ENCODE peak calls at places on chromosome 11, in five cellular contexts. R is NT2/D1, O is GM12878, U is H1, Q is HepG2. T is an unnamed sample.

GRCh38 chr11:67022961-67023956 is at the start of gene SYT12:
- DNase-seq in R (no peak), O (no peak), U (peak; percentile 72), Q (no peak), T (peak; percentile 47)

GRCh38 chr11:110478410-110478809 is 48.7 kb downstream of the FDX1 start:
- DNase-seq in R (peak; percentile 51), Q (no peak), O (no peak), U (peak; percentile 88), T (peak; percentile 75)

GRCh38 chr11:93468286-93468685 is 74.9 kb downstream of the SMCO4 start:
- DNase-seq in R (no peak), U (no peak), O (no peak), Q (no peak), T (no peak)

GRCh38 chr11:132686827-132687370 is 845.4 kb downstream of the OPCML start:
- DNase-seq in R (no peak), Q (no peak), O (no peak), U (no peak), T (no peak)

GRCh38 chr11:57680552-57680874 is 12.6 kb downstream of the ZDHHC5 start:
- DNase-seq in O (no peak), Q (no peak), R (no peak), U (no peak), T (no peak)

GRCh38 chr11:127000991-127001390 is 421 bp upstream of the KIRREL3 start:
- DNase-seq in U (no peak), Q (no peak), O (no peak), R (no peak), T (no peak)

GRCh38 chr11:120185678-120186407 is 25.0 kb upstream of the OAF start:
- DNase-seq in Q (no peak), O (no peak), R (no peak), U (no peak), T (no peak)

GRCh38 chr11:58525037-58525614 is 17.2 kb upstream of the OR5B21 start:
- DNase-seq in O (peak; percentile 79), U (no peak), R (no peak), Q (no peak), T (no peak)

GRCh38 chr11:2996976-2997375 is 4.8 kb upstream of the NAP1L4 start:
- DNase-seq in Q (no peak), U (no peak), R (no peak), O (no peak), T (no peak)

GRCh38 chr11:7540830-7541555 is 27.2 kb downstream of the PPFIBP2 start:
- DNase-seq in R (no peak), Q (no peak), U (no peak), O (no peak), T (no peak)

GRCh38 chr11:45155058-45155551 is 8.7 kb downstream of the PRDM11 start:
- DNase-seq in R (no peak), O (no peak), U (no peak), Q (no peak), T (no peak)

GRCh38 chr11:12094872-12095800 is 15.3 kb upstream of the MICAL2 start:
- DNase-seq in O (no peak), Q (no peak), U (no peak), R (no peak), T (no peak)

GRCh38 chr11:86458294-86459001 is 83.8 kb downstream of the CCDC81 start:
- DNase-seq in O (no peak), Q (no peak), U (no peak), R (no peak), T (no peak)

GRCh38 chr11:86459002-86459385 is 84.3 kb downstream of the CCDC81 start:
- DNase-seq in R (no peak), O (no peak), Q (no peak), U (no peak), T (no peak)

GRCh38 chr11:86460461-86461404 is 86.0 kb downstream of the CCDC81 start:
- DNase-seq in R (no peak), O (no peak), U (no peak), Q (no peak), T (no peak)

GRCh38 chr11:86461892-86462291 is 87.2 kb downstream of the CCDC81 start:
- DNase-seq in O (no peak), U (no peak), R (no peak), Q (no peak), T (no peak)

DNA sequence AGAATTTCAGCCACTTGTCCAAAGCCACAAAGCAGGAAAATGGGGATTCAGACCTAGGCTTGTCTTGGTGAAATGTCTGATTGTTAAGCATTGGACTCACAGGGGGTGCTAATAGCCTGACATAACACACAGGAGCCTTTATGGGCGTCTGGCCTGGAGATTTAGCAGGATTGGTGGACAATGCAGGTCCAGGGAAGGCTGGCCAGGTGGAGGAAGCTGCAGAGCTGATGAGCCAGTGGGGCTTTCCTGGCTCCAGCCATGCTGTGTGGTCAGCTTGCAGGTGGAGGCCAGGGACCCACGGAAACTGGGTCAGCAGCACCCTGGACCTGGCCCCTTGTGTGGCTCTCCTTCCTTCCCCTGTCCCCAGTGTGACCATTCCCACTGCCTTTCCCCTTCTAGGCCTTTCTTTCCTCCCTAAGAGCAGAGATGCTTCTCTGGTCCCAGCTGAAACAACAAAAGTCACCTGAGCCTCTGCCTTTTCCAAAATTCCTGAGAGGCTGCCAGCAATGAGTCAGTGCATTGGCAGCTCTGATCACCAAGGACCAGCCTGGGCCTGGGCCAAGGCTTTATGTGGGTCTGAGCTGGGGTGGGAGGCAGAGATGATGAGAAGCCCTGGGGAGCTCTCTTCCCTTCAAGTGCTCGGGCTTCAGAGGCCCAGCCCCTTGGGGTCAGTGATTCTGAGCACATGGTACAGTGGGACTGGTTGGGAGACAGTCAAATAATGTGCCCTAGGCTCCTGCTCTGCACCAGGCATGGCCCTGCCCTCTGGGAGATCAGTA is 85.2 kb downstream of the CCDC81 start:
- DNase-seq in R (peak; percentile 40), U (no peak), Q (peak; percentile 49), O (no peak), T (no peak)
- TF ChIP-seq SUZ12 in R (no peak), U (no peak), Q (no peak), O (no peak), T (no peak)

GRCh38 chr11:112302226-112302868 is 41.7 kb upstream of the PLET1 start:
- DNase-seq in U (no peak), R (no peak), O (no peak), Q (no peak), T (peak; percentile 17)
- TF ChIP-seq SUZ12 in U (no peak), R (no peak), O (no peak), Q (no peak), T (no peak)

GRCh38 chr11:1356007-1356435 is 33.7 kb upstream of the BRSK2 start:
- DNase-seq in O (no peak), U (no peak), Q (no peak), R (no peak), T (no peak)
- TF ChIP-seq SUZ12 in O (no peak), U (no peak), Q (no peak), R (no peak), T (no peak)

DNA sequence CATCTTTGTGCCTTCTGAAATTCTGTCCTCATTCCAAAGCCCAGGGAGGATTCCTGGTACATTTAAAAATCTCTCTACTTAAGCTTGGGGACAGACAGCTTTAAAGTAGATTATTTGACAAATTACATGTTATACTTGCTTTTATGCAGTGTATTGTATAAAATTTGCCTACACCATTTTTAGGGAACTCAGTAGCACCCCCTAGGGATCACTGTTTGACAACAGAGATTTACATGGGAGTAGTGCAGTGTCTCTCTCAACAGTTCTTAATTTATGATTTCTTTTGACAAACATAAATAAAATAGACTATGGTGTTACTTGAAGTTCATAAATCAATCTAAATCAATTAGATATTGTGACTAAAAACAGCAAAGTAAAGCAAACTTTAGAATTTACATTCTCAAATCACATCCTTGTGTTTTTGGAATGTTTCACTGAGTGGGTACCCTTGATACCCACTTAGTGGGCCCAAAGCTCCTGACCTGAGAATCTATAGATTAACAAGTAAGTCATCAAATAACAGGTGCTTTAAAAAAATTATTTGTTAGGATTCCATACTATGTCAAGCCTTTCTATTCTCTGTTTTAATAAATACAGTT is 428.8 kb downstream of the DYNC2H1 start:
- DNase-seq in Q (no peak), O (no peak), U (no peak), R (peak; percentile 8), T (no peak)
- TF ChIP-seq SUZ12 in Q (no peak), O (no peak), U (no peak), R (no peak), T (no peak)

DNA sequence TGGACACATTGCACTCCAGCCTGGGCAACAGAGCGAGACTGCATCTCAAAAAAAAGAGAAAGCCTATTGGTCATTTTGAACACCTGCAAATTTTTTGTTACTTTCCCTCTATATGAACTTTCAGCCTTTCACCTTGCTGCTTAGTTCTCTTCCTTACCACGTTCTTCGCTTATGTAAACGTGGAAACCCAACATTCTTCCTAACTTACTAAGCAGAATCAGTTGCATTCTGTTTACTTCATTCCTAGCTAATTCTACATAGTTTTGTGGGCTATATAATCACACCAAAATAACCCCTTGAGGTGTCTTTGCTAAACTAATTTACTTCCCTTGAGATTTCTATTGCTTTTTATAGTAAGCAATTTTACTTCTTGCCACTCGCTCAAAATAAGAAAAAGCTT is 23.2 kb downstream of the MS4A4A start:
- DNase-seq in Q (no peak), O (no peak), U (no peak), R (no peak), T (no peak)
- TF ChIP-seq SUZ12 in Q (no peak), O (no peak), U (no peak), R (no peak), T (no peak)

DNA sequence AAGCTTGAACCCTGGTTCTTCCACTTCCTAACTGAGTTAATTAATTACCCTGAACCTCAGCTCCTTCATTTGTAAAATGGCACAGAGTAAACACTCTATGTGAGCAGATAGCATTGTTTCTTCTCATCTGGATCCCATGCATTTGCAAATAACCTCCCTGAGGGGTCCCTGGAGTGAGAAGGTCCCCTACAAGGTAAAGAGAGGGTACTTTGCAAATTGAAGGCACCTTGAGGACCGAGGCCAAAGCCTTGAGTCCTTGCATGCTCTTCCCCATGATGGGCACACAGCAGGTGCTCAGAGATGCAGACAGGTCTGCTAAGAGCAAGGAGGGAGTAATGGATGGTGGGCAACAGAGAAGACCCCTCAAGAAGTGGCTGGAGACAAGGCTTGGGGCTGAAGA is 33.2 kb downstream of the OTOG start:
- DNase-seq in U (peak; percentile 29), Q (no peak), R (no peak), O (no peak), T (no peak)
- TF ChIP-seq SUZ12 in U (no peak), Q (no peak), R (no peak), O (no peak), T (no peak)

DNA sequence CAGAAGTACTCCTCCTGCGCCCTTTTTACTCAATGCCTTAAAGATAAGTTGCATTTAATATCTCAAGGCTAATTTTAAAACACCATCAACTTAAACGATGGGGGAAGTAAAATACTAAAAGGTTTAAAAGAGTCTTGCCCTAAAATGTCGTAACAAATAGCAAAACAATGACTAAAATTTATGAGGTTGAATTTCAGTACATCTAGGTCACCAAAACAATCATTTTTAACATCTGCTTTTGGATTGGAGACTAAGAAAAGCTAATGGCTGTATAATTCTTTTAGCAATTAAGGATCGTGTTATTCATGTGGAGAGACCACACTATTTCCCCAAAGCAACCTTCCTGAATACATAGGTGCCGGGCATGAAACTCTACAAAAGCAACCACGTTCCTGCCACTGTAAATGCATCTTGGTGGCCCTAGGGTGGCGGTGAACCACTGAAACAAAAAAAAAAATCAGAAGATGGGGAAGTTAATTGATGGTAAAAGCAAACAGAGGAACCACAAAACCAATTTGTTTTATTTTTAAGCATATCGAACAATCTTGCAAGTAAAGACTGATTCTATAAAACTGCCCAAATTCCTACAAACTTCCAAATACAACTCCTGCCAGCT is 45.8 kb downstream of the CELF1 start:
- DNase-seq in O (peak; percentile 50), Q (no peak), U (no peak), R (no peak), T (no peak)
- TF ChIP-seq SUZ12 in O (no peak), Q (no peak), U (no peak), R (no peak), T (no peak)